ENCODE peak calls at places on chromosomes 6 and 20, in ten cellular contexts. One of them, this sample, is unnamed. For H3K4me1, the result is how much of the 10 kb centered on the place peaks cover.

GRCh38 chr20:46203510-46203837 is 85.4 kb downstream of the CD40 start:
- DNase-seq in left ventricle myocardium inferior: no peak
- DNase-seq in esophagus muscularis mucosa: no peak
- DNase-seq in heart right ventricle: no peak
- DNase-seq in thoracic aorta: no peak
- DNase-seq in left lung: no peak
- DNase-seq in OCI-LY7: no peak
- DNase-seq in osteoblast: no peak
- DNase-seq in ovary: no peak
- DNase-seq in esophagus squamous epithelium: no peak
- DNase-seq in this sample: no peak

GRCh38 chr20:10611357-10611756 is 62.4 kb downstream of the JAG1 start:
- DNase-seq in left ventricle myocardium inferior: peak
- DNase-seq in esophagus muscularis mucosa: no peak
- DNase-seq in heart right ventricle: peak
- DNase-seq in thoracic aorta: no peak
- DNase-seq in left lung: no peak
- DNase-seq in OCI-LY7: peak
- DNase-seq in osteoblast: peak
- DNase-seq in ovary: no peak
- DNase-seq in esophagus squamous epithelium: no peak
- DNase-seq in this sample: peak

GRCh38 chr6:31532644-31533454 is 4.1 kb downstream of the MCCD1 start:
- DNase-seq in left ventricle myocardium inferior: no peak
- DNase-seq in esophagus muscularis mucosa: no peak
- DNase-seq in heart right ventricle: no peak
- DNase-seq in thoracic aorta: no peak
- DNase-seq in left lung: no peak
- DNase-seq in OCI-LY7: no peak
- DNase-seq in osteoblast: no peak
- DNase-seq in ovary: no peak
- DNase-seq in esophagus squamous epithelium: no peak
- DNase-seq in this sample: no peak

GRCh38 chr20:62603021-62603906 is 39.0 kb upstream of the SLCO4A1 start:
- DNase-seq in left ventricle myocardium inferior: peak
- DNase-seq in esophagus muscularis mucosa: no peak
- DNase-seq in heart right ventricle: peak
- DNase-seq in thoracic aorta: no peak
- DNase-seq in left lung: peak
- DNase-seq in OCI-LY7: peak
- DNase-seq in osteoblast: peak
- DNase-seq in ovary: no peak
- DNase-seq in esophagus squamous epithelium: no peak
- DNase-seq in this sample: no peak

GRCh38 chr6:80454661-80455365 is 348.3 kb downstream of the BCKDHB start:
- DNase-seq in left ventricle myocardium inferior: no peak
- DNase-seq in esophagus muscularis mucosa: no peak
- DNase-seq in heart right ventricle: no peak
- DNase-seq in thoracic aorta: no peak
- DNase-seq in left lung: no peak
- DNase-seq in OCI-LY7: no peak
- DNase-seq in osteoblast: peak
- DNase-seq in ovary: no peak
- DNase-seq in esophagus squamous epithelium: no peak
- DNase-seq in this sample: no peak

GRCh38 chr20:59185809-59186208 is 22.2 kb downstream of the ZNF831 start:
- DNase-seq in left ventricle myocardium inferior: no peak
- DNase-seq in esophagus muscularis mucosa: peak
- DNase-seq in heart right ventricle: no peak
- DNase-seq in thoracic aorta: no peak
- DNase-seq in left lung: no peak
- DNase-seq in OCI-LY7: no peak
- DNase-seq in osteoblast: no peak
- DNase-seq in ovary: no peak
- DNase-seq in esophagus squamous epithelium: no peak
- DNase-seq in this sample: no peak

GRCh38 chr6:28767691-28768090 is 156.1 kb downstream of the TRIM27 start:
- DNase-seq in left ventricle myocardium inferior: no peak
- DNase-seq in esophagus muscularis mucosa: peak
- DNase-seq in heart right ventricle: no peak
- DNase-seq in thoracic aorta: no peak
- DNase-seq in left lung: no peak
- DNase-seq in OCI-LY7: no peak
- DNase-seq in osteoblast: no peak
- DNase-seq in ovary: no peak
- DNase-seq in esophagus squamous epithelium: no peak
- DNase-seq in this sample: no peak

GRCh38 chr6:134436950-134437349 is 119.0 kb upstream of the SGK1 start:
- DNase-seq in left ventricle myocardium inferior: no peak
- DNase-seq in esophagus muscularis mucosa: no peak
- DNase-seq in heart right ventricle: no peak
- DNase-seq in thoracic aorta: no peak
- DNase-seq in left lung: no peak
- DNase-seq in OCI-LY7: peak
- DNase-seq in osteoblast: peak
- DNase-seq in ovary: no peak
- DNase-seq in esophagus squamous epithelium: no peak
- DNase-seq in this sample: no peak

GRCh38 chr6:107635058-107635515 is 145.2 kb downstream of the SOBP start:
- DNase-seq in left ventricle myocardium inferior: no peak
- DNase-seq in esophagus muscularis mucosa: no peak
- DNase-seq in heart right ventricle: no peak
- DNase-seq in thoracic aorta: no peak
- DNase-seq in left lung: no peak
- DNase-seq in OCI-LY7: no peak
- DNase-seq in osteoblast: no peak
- DNase-seq in ovary: no peak
- DNase-seq in esophagus squamous epithelium: no peak
- DNase-seq in this sample: no peak

GRCh38 chr6:90406142-90406794 is 109.6 kb upstream of the BACH2 start:
- DNase-seq in left ventricle myocardium inferior: no peak
- DNase-seq in esophagus muscularis mucosa: no peak
- DNase-seq in heart right ventricle: no peak
- DNase-seq in thoracic aorta: no peak
- DNase-seq in left lung: no peak
- DNase-seq in OCI-LY7: no peak
- DNase-seq in osteoblast: peak
- DNase-seq in ovary: no peak
- DNase-seq in esophagus squamous epithelium: no peak
- DNase-seq in this sample: no peak

GRCh38 chr6:37783025-37783825 is 36.3 kb upstream of the ZFAND3 start:
- DNase-seq in left ventricle myocardium inferior: peak
- DNase-seq in esophagus muscularis mucosa: no peak
- DNase-seq in heart right ventricle: no peak
- DNase-seq in thoracic aorta: no peak
- DNase-seq in left lung: no peak
- DNase-seq in OCI-LY7: no peak
- DNase-seq in osteoblast: no peak
- DNase-seq in ovary: peak
- DNase-seq in esophagus squamous epithelium: no peak
- DNase-seq in this sample: peak

GRCh38 chr6:169075211-169075621 is 178.4 kb downstream of the THBS2 start:
- DNase-seq in left ventricle myocardium inferior: peak
- DNase-seq in esophagus muscularis mucosa: peak
- DNase-seq in heart right ventricle: peak
- DNase-seq in thoracic aorta: no peak
- DNase-seq in left lung: no peak
- DNase-seq in OCI-LY7: no peak
- DNase-seq in osteoblast: no peak
- DNase-seq in ovary: peak
- DNase-seq in esophagus squamous epithelium: no peak
- DNase-seq in this sample: no peak
- H3K4me3 ChIP-seq in left ventricle myocardium inferior: peak
- H3K4me3 ChIP-seq in esophagus muscularis mucosa: no peak
- H3K4me3 ChIP-seq in heart right ventricle: no peak
- H3K4me3 ChIP-seq in thoracic aorta: peak
- H3K4me3 ChIP-seq in left lung: no peak
- H3K4me3 ChIP-seq in OCI-LY7: no peak
- H3K4me3 ChIP-seq in osteoblast: no peak
- H3K4me3 ChIP-seq in ovary: no peak
- H3K4me3 ChIP-seq in esophagus squamous epithelium: peak
- H3K4me3 ChIP-seq in this sample: no peak

GRCh38 chr20:57625181-57625958 is 5.1 kb upstream of the ZBP1 start:
- DNase-seq in left ventricle myocardium inferior: no peak
- DNase-seq in esophagus muscularis mucosa: peak
- DNase-seq in heart right ventricle: no peak
- DNase-seq in thoracic aorta: no peak
- DNase-seq in left lung: peak
- DNase-seq in OCI-LY7: no peak
- DNase-seq in osteoblast: no peak
- DNase-seq in ovary: no peak
- DNase-seq in esophagus squamous epithelium: no peak
- DNase-seq in this sample: no peak
- H3K4me1 ChIP-seq in left ventricle myocardium inferior: under half
- H3K4me1 ChIP-seq in esophagus muscularis mucosa: under half
- H3K4me1 ChIP-seq in heart right ventricle: under half
- H3K4me1 ChIP-seq in thoracic aorta: under half
- H3K4me1 ChIP-seq in left lung: under half
- H3K4me1 ChIP-seq in OCI-LY7: half or more
- H3K4me1 ChIP-seq in osteoblast: under half
- H3K4me1 ChIP-seq in ovary: under half
- H3K4me1 ChIP-seq in esophagus squamous epithelium: under half
- H3K4me1 ChIP-seq in this sample: under half

GRCh38 chr6:158730175-158730907 is 80.5 kb downstream of the SYTL3 start:
- DNase-seq in left ventricle myocardium inferior: no peak
- DNase-seq in esophagus muscularis mucosa: no peak
- DNase-seq in heart right ventricle: no peak
- DNase-seq in thoracic aorta: no peak
- DNase-seq in left lung: no peak
- DNase-seq in OCI-LY7: no peak
- DNase-seq in osteoblast: no peak
- DNase-seq in ovary: no peak
- DNase-seq in esophagus squamous epithelium: no peak
- DNase-seq in this sample: no peak
- TF ChIP-seq CTCF in left ventricle myocardium inferior: no peak
- TF ChIP-seq CTCF in esophagus muscularis mucosa: no peak
- TF ChIP-seq CTCF in heart right ventricle: no peak
- TF ChIP-seq CTCF in thoracic aorta: no peak
- TF ChIP-seq CTCF in left lung: no peak
- TF ChIP-seq CTCF in OCI-LY7: no peak
- TF ChIP-seq CTCF in osteoblast: no peak
- TF ChIP-seq CTCF in ovary: no peak
- TF ChIP-seq CTCF in esophagus squamous epithelium: no peak
- TF ChIP-seq CTCF in this sample: no peak

GRCh38 chr20:37309290-37309689 is 19.8 kb downstream of the MANBAL start:
- DNase-seq in left ventricle myocardium inferior: no peak
- DNase-seq in esophagus muscularis mucosa: no peak
- DNase-seq in heart right ventricle: no peak
- DNase-seq in thoracic aorta: no peak
- DNase-seq in left lung: no peak
- DNase-seq in OCI-LY7: no peak
- DNase-seq in osteoblast: no peak
- DNase-seq in ovary: no peak
- DNase-seq in esophagus squamous epithelium: no peak
- DNase-seq in this sample: no peak

GRCh38 chr20:37308098-37309050 is 18.9 kb downstream of the MANBAL start:
- DNase-seq in left ventricle myocardium inferior: no peak
- DNase-seq in esophagus muscularis mucosa: no peak
- DNase-seq in heart right ventricle: peak
- DNase-seq in thoracic aorta: no peak
- DNase-seq in left lung: no peak
- DNase-seq in OCI-LY7: no peak
- DNase-seq in osteoblast: no peak
- DNase-seq in ovary: no peak
- DNase-seq in esophagus squamous epithelium: no peak
- DNase-seq in this sample: no peak

GRCh38 chr20:37309941-37310590 is 20.6 kb downstream of the MANBAL start:
- DNase-seq in left ventricle myocardium inferior: no peak
- DNase-seq in esophagus muscularis mucosa: no peak
- DNase-seq in heart right ventricle: no peak
- DNase-seq in thoracic aorta: no peak
- DNase-seq in left lung: no peak
- DNase-seq in OCI-LY7: no peak
- DNase-seq in osteoblast: no peak
- DNase-seq in ovary: peak
- DNase-seq in esophagus squamous epithelium: no peak
- DNase-seq in this sample: no peak

GRCh38 chr20:37311710-37312355 is 22.4 kb downstream of the MANBAL start:
- DNase-seq in left ventricle myocardium inferior: no peak
- DNase-seq in esophagus muscularis mucosa: no peak
- DNase-seq in heart right ventricle: no peak
- DNase-seq in thoracic aorta: no peak
- DNase-seq in left lung: no peak
- DNase-seq in OCI-LY7: no peak
- DNase-seq in osteoblast: no peak
- DNase-seq in ovary: no peak
- DNase-seq in esophagus squamous epithelium: no peak
- DNase-seq in this sample: no peak

GRCh38 chr20:37310951-37311350 is 21.5 kb downstream of the MANBAL start:
- DNase-seq in left ventricle myocardium inferior: no peak
- DNase-seq in esophagus muscularis mucosa: no peak
- DNase-seq in heart right ventricle: no peak
- DNase-seq in thoracic aorta: no peak
- DNase-seq in left lung: no peak
- DNase-seq in OCI-LY7: no peak
- DNase-seq in osteoblast: no peak
- DNase-seq in ovary: no peak
- DNase-seq in esophagus squamous epithelium: no peak
- DNase-seq in this sample: no peak
- H3K4me3 ChIP-seq in left ventricle myocardium inferior: no peak
- H3K4me3 ChIP-seq in esophagus muscularis mucosa: no peak
- H3K4me3 ChIP-seq in heart right ventricle: no peak
- H3K4me3 ChIP-seq in thoracic aorta: no peak
- H3K4me3 ChIP-seq in left lung: no peak
- H3K4me3 ChIP-seq in OCI-LY7: no peak
- H3K4me3 ChIP-seq in osteoblast: no peak
- H3K4me3 ChIP-seq in ovary: no peak
- H3K4me3 ChIP-seq in esophagus squamous epithelium: no peak
- H3K4me3 ChIP-seq in this sample: no peak

GRCh38 chr6:166616261-166617226 is 10.5 kb downstream of the RPS6KA2 start:
- DNase-seq in left ventricle myocardium inferior: no peak
- DNase-seq in esophagus muscularis mucosa: no peak
- DNase-seq in heart right ventricle: no peak
- DNase-seq in thoracic aorta: no peak
- DNase-seq in left lung: no peak
- DNase-seq in OCI-LY7: no peak
- DNase-seq in osteoblast: no peak
- DNase-seq in ovary: peak
- DNase-seq in esophagus squamous epithelium: no peak
- DNase-seq in this sample: no peak

GRCh38 chr6:166614589-166614988 is 12.5 kb downstream of the RPS6KA2 start:
- DNase-seq in left ventricle myocardium inferior: no peak
- DNase-seq in esophagus muscularis mucosa: no peak
- DNase-seq in heart right ventricle: no peak
- DNase-seq in thoracic aorta: no peak
- DNase-seq in left lung: no peak
- DNase-seq in OCI-LY7: no peak
- DNase-seq in osteoblast: no peak
- DNase-seq in ovary: no peak
- DNase-seq in esophagus squamous epithelium: no peak
- DNase-seq in this sample: no peak

GRCh38 chr6:166617359-166617758 is 9.7 kb downstream of the RPS6KA2 start:
- DNase-seq in left ventricle myocardium inferior: no peak
- DNase-seq in esophagus muscularis mucosa: no peak
- DNase-seq in heart right ventricle: no peak
- DNase-seq in thoracic aorta: no peak
- DNase-seq in left lung: no peak
- DNase-seq in OCI-LY7: no peak
- DNase-seq in osteoblast: no peak
- DNase-seq in ovary: no peak
- DNase-seq in esophagus squamous epithelium: no peak
- DNase-seq in this sample: no peak

GRCh38 chr6:166614171-166614583 is 12.9 kb downstream of the RPS6KA2 start:
- DNase-seq in left ventricle myocardium inferior: no peak
- DNase-seq in esophagus muscularis mucosa: no peak
- DNase-seq in heart right ventricle: no peak
- DNase-seq in thoracic aorta: no peak
- DNase-seq in left lung: no peak
- DNase-seq in OCI-LY7: no peak
- DNase-seq in osteoblast: peak
- DNase-seq in ovary: no peak
- DNase-seq in esophagus squamous epithelium: no peak
- DNase-seq in this sample: no peak

GRCh38 chr6:166615059-166615770 is 11.8 kb downstream of the RPS6KA2 start:
- DNase-seq in left ventricle myocardium inferior: peak
- DNase-seq in esophagus muscularis mucosa: no peak
- DNase-seq in heart right ventricle: no peak
- DNase-seq in thoracic aorta: no peak
- DNase-seq in left lung: no peak
- DNase-seq in OCI-LY7: no peak
- DNase-seq in osteoblast: no peak
- DNase-seq in ovary: peak
- DNase-seq in esophagus squamous epithelium: no peak
- DNase-seq in this sample: no peak
- H3K4me1 ChIP-seq in left ventricle myocardium inferior: half or more
- H3K4me1 ChIP-seq in esophagus muscularis mucosa: under half
- H3K4me1 ChIP-seq in heart right ventricle: half or more
- H3K4me1 ChIP-seq in thoracic aorta: under half
- H3K4me1 ChIP-seq in left lung: under half
- H3K4me1 ChIP-seq in OCI-LY7: under half
- H3K4me1 ChIP-seq in osteoblast: under half
- H3K4me1 ChIP-seq in ovary: under half
- H3K4me1 ChIP-seq in esophagus squamous epithelium: under half
- H3K4me1 ChIP-seq in this sample: under half